ENCODE peak calls at places on chromosomes 4 and X, in five cellular contexts. Z is cardiac muscle cell, J is HFFc6, M is AG09319, Y is heart left ventricle. T is an unnamed sample.

GRCh38 chrX:49269010-49269767 is 404 bp upstream of the PPP1R3F start:
- DNase-seq in Z (peak), J (peak), M (peak), Y (peak), T (peak)

GRCh38 chr4:76748649-76749048 is 149.3 kb downstream of the SOWAHB start:
- DNase-seq in M (no peak), Y (no peak), J (no peak), Z (no peak), T (no peak)

GRCh38 chrX:107654778-107655761 is 26.8 kb downstream of the PRPS1 start:
- DNase-seq in Y (peak), Z (peak), M (peak), J (peak), T (peak)

GRCh38 chr4:61533140-61533539 is 333.0 kb downstream of the ADGRL3 start:
- DNase-seq in J (no peak), Y (no peak), M (no peak), Z (no peak), T (no peak)

GRCh38 chr4:125726121-125726520 is 411.4 kb downstream of the FAT4 start:
- DNase-seq in J (no peak), Z (no peak), M (no peak), Y (no peak), T (no peak)

GRCh38 chr4:86152454-86152853 is 207.4 kb downstream of the MAPK10 start:
- DNase-seq in Z (no peak), M (no peak), J (no peak), Y (no peak), T (no peak)

GRCh38 chr4:73698217-73698616 is 42.2 kb upstream of the CXCL8 start:
- DNase-seq in M (no peak), Y (no peak), Z (no peak), J (no peak), T (no peak)

GRCh38 chrX:107448625-107449468 is 605 bp upstream of the FRMPD3 start:
- DNase-seq in Y (no peak), M (no peak), J (no peak), Z (peak), T (no peak)

GRCh38 chr4:13601848-13602247 is 25.7 kb downstream of the BOD1L1 start:
- DNase-seq in Z (no peak), M (no peak), Y (no peak), J (no peak), T (no peak)

GRCh38 chrX:3449287-3449686 is 102.8 kb upstream of the MXRA5 start:
- DNase-seq in M (peak), J (no peak), Z (no peak), Y (no peak), T (no peak)

DNA sequence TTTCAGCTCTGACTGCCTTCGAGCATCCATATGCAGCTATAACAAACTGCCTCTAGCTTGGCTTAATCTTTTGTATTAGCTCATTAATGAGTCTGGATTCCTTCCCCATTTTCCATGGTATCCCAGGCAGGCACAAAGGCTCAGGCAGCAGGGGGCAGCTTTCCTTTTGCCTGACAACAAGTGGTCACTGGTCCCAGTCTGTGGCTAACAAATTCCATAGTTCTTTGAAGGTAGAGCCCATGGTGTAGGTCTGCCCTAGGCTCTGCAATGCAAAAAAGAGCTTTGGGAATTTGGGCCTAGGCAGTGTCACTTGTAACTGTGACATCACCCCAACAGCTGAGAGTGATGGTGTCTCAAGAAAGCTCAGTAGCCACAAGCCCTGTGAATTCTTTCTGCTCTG is 234.4 kb upstream of the GPC4 start:
- DNase-seq in J (no peak), M (no peak), Y (no peak), Z (no peak), T (no peak)
- TF ChIP-seq CTCF in J (no peak), M (no peak), Y (no peak), Z (no peak), T (no peak)

GRCh38 chr4:2008671-2008920 is 178 bp downstream of the NELFA start:
- DNase-seq in M (no peak), Y (no peak), J (no peak), Z (no peak), T (no peak)

GRCh38 chr4:2006956-2007653 is 1.7 kb downstream of the NELFA start:
- DNase-seq in Z (no peak), J (no peak), M (no peak), Y (no peak), T (no peak)

GRCh38 chr4:2007804-2008670 is 737 bp downstream of the NELFA start:
- DNase-seq in M (no peak), Y (no peak), J (no peak), Z (peak), T (no peak)

GRCh38 chr4:2009651-2010233 is 968 bp upstream of the NELFA start:
- DNase-seq in Y (peak), J (peak), M (no peak), Z (peak), T (no peak)

DNA sequence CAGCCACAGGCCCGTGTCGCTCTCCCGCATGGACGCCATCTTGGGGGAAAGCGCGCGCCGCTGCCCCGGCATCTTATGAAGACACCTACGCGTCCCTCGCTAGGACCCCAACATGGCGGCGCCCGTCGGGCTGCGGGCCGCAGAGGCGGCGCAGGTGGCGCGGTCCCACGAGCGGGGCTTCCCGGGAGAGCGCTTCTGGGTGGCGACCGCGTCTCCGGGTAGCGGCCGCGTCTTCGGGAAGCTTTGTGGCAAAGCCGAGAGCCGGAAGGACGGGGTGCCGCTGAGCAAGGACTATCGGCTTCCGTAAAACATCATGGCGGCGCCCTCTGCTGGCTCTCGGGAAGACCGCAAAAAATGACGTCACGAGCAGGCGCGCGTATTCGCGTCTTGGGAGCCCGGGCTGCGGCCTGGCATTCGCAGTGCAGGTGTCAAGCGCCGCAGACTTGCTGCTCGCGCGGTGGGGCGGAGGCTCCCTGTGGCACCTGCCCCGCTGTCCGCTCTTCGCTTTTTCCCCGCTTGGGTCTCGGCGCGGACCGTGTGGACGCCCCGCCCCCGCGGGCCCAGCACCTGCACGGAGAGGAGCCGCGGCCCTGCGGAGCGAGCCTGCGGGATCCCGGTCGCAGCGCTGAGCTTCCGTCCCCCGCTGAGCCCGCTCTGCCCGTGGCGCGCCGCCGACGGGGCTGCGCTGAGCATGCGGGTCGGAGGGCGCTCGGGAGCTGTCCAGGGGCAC is at the start of gene NELFA:
- DNase-seq in Z (peak), M (peak), Y (peak), J (peak), T (peak)
- TF ChIP-seq CTCF in Z (peak), M (no peak), Y (peak), J (peak), T (peak)

GRCh38 chrX:153635788-153636668 is 11.0 kb upstream of the DUSP9 start:
- DNase-seq in J (peak), Y (peak), Z (no peak), M (no peak), T (no peak)
- TF ChIP-seq CTCF in J (peak), Y (no peak), Z (peak), M (peak), T (peak)

GRCh38 chr4:37533286-37534033 is 152.7 kb downstream of the RELL1 start:
- DNase-seq in M (no peak), Z (no peak), J (no peak), Y (no peak), T (no peak)

GRCh38 chr4:37540486-37540885 is 145.7 kb downstream of the RELL1 start:
- DNase-seq in Z (no peak), Y (no peak), M (no peak), J (no peak), T (no peak)

GRCh38 chr4:37538931-37539330 is 147.2 kb downstream of the RELL1 start:
- DNase-seq in M (no peak), Z (no peak), J (no peak), Y (no peak), T (no peak)

GRCh38 chr4:37535872-37536271 is 150.3 kb downstream of the RELL1 start:
- DNase-seq in M (no peak), Z (no peak), Y (no peak), J (no peak), T (no peak)

GRCh38 chr4:37537484-37537883 is 148.7 kb downstream of the RELL1 start:
- DNase-seq in M (no peak), J (no peak), Y (no peak), Z (no peak), T (no peak)
- TF ChIP-seq CTCF in M (no peak), J (no peak), Y (no peak), Z (no peak), T (no peak)

GRCh38 chr4:55435136-55435535 is 39.4 kb downstream of the TMEM165 start:
- DNase-seq in M (no peak), Z (peak), J (peak), Y (no peak), T (no peak)
- TF ChIP-seq CTCF in M (peak), Z (peak), J (peak), Y (no peak), T (peak)

GRCh38 chrX:46547857-46548256 is 2.6 kb upstream of the ZNF674 start:
- DNase-seq in Y (no peak), M (peak), Z (no peak), J (peak), T (peak)

GRCh38 chrX:46549914-46550313 is 4.7 kb upstream of the ZNF674 start:
- DNase-seq in M (no peak), Z (no peak), Y (no peak), J (no peak), T (no peak)

GRCh38 chrX:46543441-46543840 is 1.8 kb downstream of the ZNF674 start:
- DNase-seq in Z (no peak), J (no peak), M (no peak), Y (no peak), T (no peak)

DNA sequence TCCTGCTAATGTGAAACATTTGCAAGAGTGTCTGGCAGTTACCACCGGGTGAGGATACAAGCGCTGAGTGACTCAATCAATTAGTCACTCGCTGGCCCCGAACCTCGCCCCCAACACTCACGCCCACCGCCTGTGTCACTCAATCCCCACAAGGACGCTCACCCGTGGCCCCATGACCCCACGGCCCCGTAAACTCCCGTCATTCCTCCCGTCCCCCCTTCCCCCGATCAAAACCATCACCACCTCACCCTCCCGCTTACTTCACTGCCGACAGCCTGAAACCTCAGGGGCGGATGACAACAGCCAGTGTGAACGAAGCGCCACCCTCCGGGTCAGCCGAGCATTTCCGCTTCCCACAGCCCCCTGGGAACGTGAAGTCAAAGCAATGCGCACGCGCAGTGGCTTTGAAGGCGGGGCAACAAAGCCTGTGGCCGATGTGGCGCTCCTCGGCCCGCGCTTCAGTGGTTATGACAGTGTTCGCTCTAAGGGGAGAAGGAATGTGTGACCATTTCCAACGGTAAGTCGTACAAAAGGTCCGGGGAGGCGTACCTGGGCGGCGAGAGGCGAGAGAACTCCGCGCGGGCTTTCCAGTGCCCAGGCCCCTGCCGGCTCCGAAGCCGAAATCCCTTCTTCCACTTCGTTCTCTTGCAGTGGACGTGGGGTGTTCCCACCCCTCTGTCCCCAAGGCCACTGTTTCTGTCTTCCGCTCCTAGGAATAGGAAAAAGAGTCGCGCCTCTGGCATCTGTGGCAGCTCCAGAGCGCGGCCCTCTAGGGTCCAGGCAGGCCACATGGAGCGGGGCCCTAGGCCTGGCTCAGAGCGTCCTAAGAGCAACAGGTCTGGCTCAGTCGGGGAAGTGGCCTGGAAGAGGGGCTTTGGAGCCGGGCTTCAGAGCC is at the start of gene ZNF674:
- DNase-seq in Z (peak), M (peak), J (peak), Y (peak), T (peak)
- TF ChIP-seq CTCF in Z (peak), M (peak), J (peak), Y (peak), T (peak)

DNA sequence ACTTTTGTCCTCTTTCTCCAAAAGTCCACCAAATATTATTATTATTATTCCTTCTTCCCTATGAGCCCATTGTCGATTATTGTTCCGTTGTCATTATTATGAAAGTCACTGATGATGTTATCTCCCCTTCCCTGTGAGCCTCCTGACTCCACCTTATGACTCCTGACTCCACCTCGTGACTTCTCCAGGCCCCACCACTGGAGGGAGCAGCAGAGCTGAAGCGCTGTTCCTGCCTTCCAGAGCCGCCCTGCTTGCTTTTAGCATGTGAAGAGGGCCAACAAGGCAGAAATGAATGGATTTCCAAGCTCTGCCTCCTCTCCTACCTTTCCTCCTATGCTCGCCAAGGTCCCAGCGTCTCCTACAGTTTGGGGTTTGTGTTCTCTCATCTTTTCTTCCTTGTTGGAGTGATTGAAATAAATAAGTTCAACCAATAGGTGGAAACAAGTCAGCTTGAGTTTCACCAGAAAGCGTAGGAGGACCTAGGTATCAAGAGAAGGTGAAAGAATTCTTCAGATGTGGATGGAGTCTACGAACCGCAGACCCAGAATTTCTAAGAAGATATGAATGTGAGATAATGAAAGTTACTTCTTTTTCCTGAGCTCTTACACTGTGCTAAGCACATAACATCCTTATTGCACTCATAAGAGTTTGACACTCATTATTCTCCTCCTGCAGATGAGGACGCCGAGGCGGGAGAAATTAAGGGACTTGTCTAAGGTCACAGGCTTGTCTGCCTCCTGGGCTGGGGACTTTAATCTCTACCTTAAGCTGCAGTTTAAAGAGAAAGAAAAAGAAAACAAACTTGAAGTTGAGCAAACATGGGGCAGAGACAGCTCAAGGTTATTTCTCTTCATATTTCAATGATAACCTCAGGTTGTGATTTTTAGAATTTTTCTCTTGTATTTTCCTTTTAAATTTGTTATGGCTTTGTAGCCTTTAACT is 26.1 kb downstream of the IGSF1 start:
- DNase-seq in Z (peak), M (no peak), J (no peak), Y (no peak), T (no peak)
- TF ChIP-seq CTCF in Z (no peak), M (no peak), J (no peak), Y (no peak), T (no peak)

GRCh38 chr4:159106636-159107035 is 3.8 kb downstream of the RAPGEF2 start:
- DNase-seq in Z (no peak), M (no peak), J (no peak), Y (no peak), T (no peak)
- TF ChIP-seq CTCF in Z (no peak), M (no peak), J (no peak), Y (no peak), T (no peak)

GRCh38 chrX:9459349-9459748 is 5.5 kb upstream of the TBL1X start:
- DNase-seq in Y (no peak), Z (no peak), M (no peak), J (no peak), T (no peak)
- TF ChIP-seq CTCF in Y (no peak), Z (no peak), M (no peak), J (no peak), T (no peak)

T was measured in AG04450.